ENCODE peak calls at places on chromosomes 5 and 9, in four cellular contexts. One of them, this sample, is unnamed.

GRCh38 chr9:68507098-68507795 is 33.4 kb downstream of the TMEM252 start:
- DNase-seq in CD4-positive, alpha-beta T cell: no peak
- DNase-seq in substantia nigra: no peak
- DNase-seq in GM12892: no peak
- DNase-seq in this sample: no peak

GRCh38 chr5:37738057-37738691 is 101.7 kb downstream of the GDNF start:
- DNase-seq in substantia nigra: no peak
- DNase-seq in CD4-positive, alpha-beta T cell: no peak
- DNase-seq in GM12892: no peak
- DNase-seq in this sample: no peak

GRCh38 chr5:32193591-32193990 is 19.5 kb upstream of the GOLPH3 start:
- DNase-seq in CD4-positive, alpha-beta T cell: no peak
- DNase-seq in GM12892: no peak
- DNase-seq in substantia nigra: no peak
- DNase-seq in this sample: peak

GRCh38 chr5:86971034-86971511 is 296.6 kb upstream of the RASA1 start:
- DNase-seq in substantia nigra: no peak
- DNase-seq in GM12892: no peak
- DNase-seq in CD4-positive, alpha-beta T cell: no peak
- DNase-seq in this sample: no peak

GRCh38 chr5:170697031-170697430 is 86.5 kb upstream of the GABRP start:
- DNase-seq in CD4-positive, alpha-beta T cell: no peak
- DNase-seq in substantia nigra: no peak
- DNase-seq in GM12892: no peak
- DNase-seq in this sample: no peak

GRCh38 chr9:129894106-129894823 is 59.0 kb downstream of the USP20 start:
- DNase-seq in CD4-positive, alpha-beta T cell: no peak
- DNase-seq in substantia nigra: no peak
- DNase-seq in GM12892: no peak
- DNase-seq in this sample: no peak

GRCh38 chr9:37971691-37972090 is 67.8 kb upstream of the SLC25A51 start:
- DNase-seq in substantia nigra: no peak
- DNase-seq in GM12892: no peak
- DNase-seq in CD4-positive, alpha-beta T cell: no peak
- DNase-seq in this sample: no peak

GRCh38 chr9:92706218-92706940 is 36.4 kb upstream of the IPPK start:
- DNase-seq in substantia nigra: no peak
- DNase-seq in CD4-positive, alpha-beta T cell: peak
- DNase-seq in GM12892: no peak
- DNase-seq in this sample: no peak

GRCh38 chr9:21465859-21466518 is 16.1 kb downstream of the IFNE start:
- DNase-seq in CD4-positive, alpha-beta T cell: no peak
- DNase-seq in GM12892: no peak
- DNase-seq in substantia nigra: no peak
- DNase-seq in this sample: no peak

GRCh38 chr5:1917830-1918487 is 35.2 kb upstream of the IRX4 start:
- DNase-seq in GM12892: no peak
- DNase-seq in CD4-positive, alpha-beta T cell: no peak
- DNase-seq in substantia nigra: no peak
- DNase-seq in this sample: no peak

GRCh38 chr5:34905564-34905963 is 9.7 kb downstream of the RAD1 start:
- DNase-seq in GM12892: no peak
- DNase-seq in substantia nigra: no peak
- DNase-seq in CD4-positive, alpha-beta T cell: no peak
- DNase-seq in this sample: no peak

GRCh38 chr9:123954921-123955320 is 25.0 kb upstream of the DENND1A start:
- DNase-seq in substantia nigra: no peak
- DNase-seq in GM12892: no peak
- DNase-seq in CD4-positive, alpha-beta T cell: no peak
- DNase-seq in this sample: no peak

GRCh38 chr9:32468740-32469139 is 57.3 kb downstream of the RIGI start:
- DNase-seq in GM12892: no peak
- DNase-seq in substantia nigra: no peak
- DNase-seq in CD4-positive, alpha-beta T cell: no peak
- DNase-seq in this sample: no peak

GRCh38 chr9:120319452-120319851 is 260.5 kb downstream of the CDK5RAP2 start:
- DNase-seq in CD4-positive, alpha-beta T cell: no peak
- DNase-seq in substantia nigra: no peak
- DNase-seq in GM12892: no peak
- DNase-seq in this sample: no peak

GRCh38 chr9:92637331-92637730 is 32.6 kb downstream of the IPPK start:
- DNase-seq in GM12892: no peak
- DNase-seq in CD4-positive, alpha-beta T cell: no peak
- DNase-seq in substantia nigra: no peak
- DNase-seq in this sample: peak

GRCh38 chr9:3873818-3874217 is 348.0 kb upstream of the RFX3 start:
- DNase-seq in substantia nigra: no peak
- DNase-seq in GM12892: no peak
- DNase-seq in CD4-positive, alpha-beta T cell: no peak
- DNase-seq in this sample: no peak

GRCh38 chr5:172940242-172941066 is 18.8 kb upstream of the RPL26L1 start:
- DNase-seq in GM12892: no peak
- DNase-seq in substantia nigra: no peak
- DNase-seq in CD4-positive, alpha-beta T cell: no peak
- DNase-seq in this sample: no peak

GRCh38 chr5:88694087-88694703 is 188.8 kb downstream of the MEF2C start:
- DNase-seq in substantia nigra: no peak
- DNase-seq in GM12892: no peak
- DNase-seq in CD4-positive, alpha-beta T cell: no peak
- DNase-seq in this sample: no peak

GRCh38 chr5:167339205-167339604 is 952.2 kb upstream of the WWC1 start:
- DNase-seq in CD4-positive, alpha-beta T cell: no peak
- DNase-seq in substantia nigra: no peak
- DNase-seq in GM12892: no peak
- DNase-seq in this sample: no peak

GRCh38 chr9:136403915-136404800 is 4.2 kb upstream of the SNAPC4 start:
- DNase-seq in GM12892: peak
- DNase-seq in substantia nigra: no peak
- DNase-seq in CD4-positive, alpha-beta T cell: peak
- DNase-seq in this sample: no peak

GRCh38 chr9:18335825-18336224 is 138.1 kb upstream of the ADAMTSL1 start:
- DNase-seq in CD4-positive, alpha-beta T cell: no peak
- DNase-seq in substantia nigra: no peak
- DNase-seq in GM12892: no peak
- DNase-seq in this sample: no peak

GRCh38 chr9:137433349-137433915 is 7.7 kb downstream of the ENTPD8 start:
- DNase-seq in substantia nigra: no peak
- DNase-seq in CD4-positive, alpha-beta T cell: no peak
- DNase-seq in GM12892: no peak
- DNase-seq in this sample: no peak

GRCh38 chr5:122493091-122493775 is 181.2 kb downstream of the SNCAIP start:
- DNase-seq in CD4-positive, alpha-beta T cell: no peak
- DNase-seq in GM12892: no peak
- DNase-seq in substantia nigra: peak
- DNase-seq in this sample: peak

GRCh38 chr9:109072810-109073435 is 46.8 kb downstream of the TMEM245 start:
- DNase-seq in substantia nigra: no peak
- DNase-seq in CD4-positive, alpha-beta T cell: no peak
- DNase-seq in GM12892: no peak
- DNase-seq in this sample: no peak

GRCh38 chr9:5608298-5609254 is 20.3 kb upstream of the RIC1 start:
- DNase-seq in GM12892: no peak
- DNase-seq in CD4-positive, alpha-beta T cell: no peak
- DNase-seq in substantia nigra: no peak
- DNase-seq in this sample: no peak

GRCh38 chr9:69818946-69819345 is 1.7 kb upstream of the CFAP95 start:
- DNase-seq in GM12892: no peak
- DNase-seq in CD4-positive, alpha-beta T cell: no peak
- DNase-seq in substantia nigra: no peak
- DNase-seq in this sample: no peak

GRCh38 chr5:135342227-135342859 is 56.7 kb downstream of the MACROH2A1 start:
- DNase-seq in GM12892: no peak
- DNase-seq in CD4-positive, alpha-beta T cell: no peak
- DNase-seq in substantia nigra: no peak
- DNase-seq in this sample: no peak

GRCh38 chr5:156259618-156260017 is 67.3 kb upstream of the SGCD start:
- DNase-seq in GM12892: no peak
- DNase-seq in CD4-positive, alpha-beta T cell: no peak
- DNase-seq in substantia nigra: no peak
- DNase-seq in this sample: no peak

GRCh38 chr9:123389070-123389469 is 33.1 kb downstream of the CRB2 start:
- DNase-seq in GM12892: no peak
- DNase-seq in CD4-positive, alpha-beta T cell: no peak
- DNase-seq in substantia nigra: no peak
- DNase-seq in this sample: no peak

GRCh38 chr9:125433461-125434001 is 171.9 kb downstream of the GAPVD1 start:
- DNase-seq in CD4-positive, alpha-beta T cell: no peak
- DNase-seq in substantia nigra: no peak
- DNase-seq in GM12892: no peak
- DNase-seq in this sample: no peak

GRCh38 chr9:79224672-79225433 is 346.9 kb upstream of the TLE4 start:
- DNase-seq in substantia nigra: no peak
- DNase-seq in GM12892: no peak
- DNase-seq in CD4-positive, alpha-beta T cell: no peak
- DNase-seq in this sample: no peak

GRCh38 chr5:160923927-160924705 is 72.1 kb upstream of the ATP10B start:
- DNase-seq in substantia nigra: no peak
- DNase-seq in CD4-positive, alpha-beta T cell: no peak
- DNase-seq in GM12892: no peak
- DNase-seq in this sample: peak

This sample was measured in stomach.